ENCODE peak calls at places on chromosomes 12 and 14, in five cellular contexts. J is endothelial cell; V is neural crest cell; H is activated gamma-delta T cell treated with anti-CD3 and anti-CD28 coated beads, Interleukin-2, amount 50 U/mL, for 16 hours; E is activated CD4-positive, alpha-beta T cell treated with anti-CD3 and anti-CD28 coated beads, Interleukin-2, amount 10 ng/mL, durations not matched to agents 7 days and 5 days. R is an unnamed sample.

GRCh38 chr14:104968153-104968527 is 10.0 kb downstream of the AHNAK2 start:
- DNase-seq in V (no peak), J (peak; percentile 58), E (no peak), H (no peak), R (no peak)

GRCh38 chr12:92185052-92185451 is 39.4 kb upstream of the BTG1 start:
- DNase-seq in V (no peak), E (peak; percentile 57), J (no peak), H (peak; percentile 2), R (no peak)

GRCh38 chr14:71620401-71620800 is 311.8 kb upstream of the RGS6 start:
- DNase-seq in J (no peak), V (no peak), E (no peak), H (no peak), R (no peak)

GRCh38 chr12:29756741-29757390 is 26.9 kb downstream of the TMTC1 start:
- DNase-seq in J (no peak), E (no peak), H (no peak), V (no peak), R (no peak)

GRCh38 chr12:21988619-21989018 is 47.4 kb upstream of the ABCC9 start:
- DNase-seq in E (no peak), V (no peak), H (no peak), J (no peak), R (no peak)

GRCh38 chr14:30940886-30941285 is 66.5 kb downstream of the COCH start:
- DNase-seq in E (no peak), H (no peak), V (no peak), J (no peak), R (no peak)

GRCh38 chr14:61184117-61184516 is 97.0 kb downstream of the TMEM30B start:
- DNase-seq in V (no peak), J (no peak), H (no peak), E (no peak), R (no peak)

GRCh38 chr12:89786177-89786810 is 77.7 kb upstream of the ATP2B1 start:
- DNase-seq in J (no peak), V (no peak), E (no peak), H (no peak), R (no peak)

GRCh38 chr14:53715390-53715730 is 241.3 kb downstream of the BMP4 start:
- DNase-seq in J (no peak), V (no peak), E (no peak), H (no peak), R (no peak)

GRCh38 chr12:2523317-2523716 is 271.5 kb upstream of the FKBP4 start:
- DNase-seq in H (no peak), V (no peak), E (no peak), J (no peak), R (no peak)